ENCODE peak calls at places on chromosomes 4 and X, in six cellular contexts. One of them, this sample, is unnamed.

GRCh38 chr4:3010998-3011397 is 47.6 kb downstream of the GRK4 start:
- DNase-seq in K562: no peak
- DNase-seq in mammary epithelial cell: peak; percentile 55
- DNase-seq in GM23248: peak; percentile 87
- DNase-seq in HCT116: no peak
- DNase-seq in DND-41: no peak
- DNase-seq in this sample: no peak

GRCh38 chr4:47577779-47578553 is 92.9 kb downstream of the ATP10D start:
- DNase-seq in DND-41: no peak
- DNase-seq in mammary epithelial cell: no peak
- DNase-seq in K562: no peak
- DNase-seq in GM23248: peak; percentile 14
- DNase-seq in HCT116: no peak
- DNase-seq in this sample: no peak

GRCh38 chr4:104559502-104559901 is 64.8 kb upstream of the CXXC4 start:
- DNase-seq in DND-41: no peak
- DNase-seq in GM23248: no peak
- DNase-seq in K562: no peak
- DNase-seq in mammary epithelial cell: no peak
- DNase-seq in HCT116: no peak
- DNase-seq in this sample: no peak

GRCh38 chr4:143337600-143338287 is 1.1 kb downstream of the GAB1 start:
- DNase-seq in GM23248: peak; percentile 70
- DNase-seq in K562: no peak
- DNase-seq in mammary epithelial cell: peak; percentile 42
- DNase-seq in HCT116: no peak
- DNase-seq in DND-41: peak; percentile 51
- DNase-seq in this sample: no peak

GRCh38 chr4:85755285-85755684 is 280.3 kb downstream of the ARHGAP24 start:
- DNase-seq in DND-41: no peak
- DNase-seq in GM23248: no peak
- DNase-seq in K562: no peak
- DNase-seq in mammary epithelial cell: no peak
- DNase-seq in HCT116: no peak
- DNase-seq in this sample: no peak

GRCh38 chr4:185127021-185127925 is 15.8 kb upstream of the SLC25A4 start:
- DNase-seq in mammary epithelial cell: peak; percentile 13
- DNase-seq in DND-41: no peak
- DNase-seq in HCT116: no peak
- DNase-seq in GM23248: peak; percentile 34
- DNase-seq in K562: no peak
- DNase-seq in this sample: no peak

GRCh38 chrX:28988246-28988645 is 401.0 kb downstream of the IL1RAPL1 start:
- DNase-seq in K562: no peak
- DNase-seq in GM23248: no peak
- DNase-seq in HCT116: no peak
- DNase-seq in mammary epithelial cell: no peak
- DNase-seq in DND-41: no peak
- DNase-seq in this sample: no peak

GRCh38 chr4:19689511-19689910 is 562.2 kb upstream of the SLIT2 start:
- DNase-seq in K562: no peak
- DNase-seq in DND-41: no peak
- DNase-seq in HCT116: no peak
- DNase-seq in GM23248: peak; percentile 83
- DNase-seq in mammary epithelial cell: peak; percentile 26
- DNase-seq in this sample: no peak

GRCh38 chr4:84324850-84325249 is 174.2 kb downstream of the NKX6-1 start:
- DNase-seq in K562: no peak
- DNase-seq in mammary epithelial cell: no peak
- DNase-seq in HCT116: no peak
- DNase-seq in DND-41: no peak
- DNase-seq in GM23248: no peak
- DNase-seq in this sample: no peak

GRCh38 chrX:131977619-131978018 is 45.5 kb upstream of the STK26 start:
- DNase-seq in GM23248: peak; percentile 6
- DNase-seq in K562: no peak
- DNase-seq in HCT116: no peak
- DNase-seq in DND-41: no peak
- DNase-seq in mammary epithelial cell: no peak
- DNase-seq in this sample: no peak

GRCh38 chr4:186040316-186040715 is 28.6 kb upstream of the TLR3 start:
- DNase-seq in mammary epithelial cell: no peak
- DNase-seq in HCT116: no peak
- DNase-seq in GM23248: no peak
- DNase-seq in K562: no peak
- DNase-seq in DND-41: no peak
- DNase-seq in this sample: no peak

GRCh38 chr4:156931267-156931666 is 40.3 kb downstream of the PDGFC start:
- DNase-seq in K562: no peak
- DNase-seq in HCT116: peak; percentile 95
- DNase-seq in mammary epithelial cell: peak; percentile 93
- DNase-seq in DND-41: no peak
- DNase-seq in GM23248: peak; percentile 77
- DNase-seq in this sample: no peak

GRCh38 chr4:96675420-96675819 is 835.5 kb downstream of the PDHA2 start:
- DNase-seq in DND-41: no peak
- DNase-seq in mammary epithelial cell: no peak
- DNase-seq in HCT116: no peak
- DNase-seq in K562: no peak
- DNase-seq in GM23248: no peak
- DNase-seq in this sample: no peak

GRCh38 chr4:66489783-66490452 is 819.6 kb upstream of the EPHA5 start:
- DNase-seq in HCT116: no peak
- DNase-seq in K562: no peak
- DNase-seq in mammary epithelial cell: peak; percentile 32
- DNase-seq in DND-41: no peak
- DNase-seq in GM23248: no peak
- DNase-seq in this sample: no peak

GRCh38 chr4:53049528-53049927 is 187.4 kb downstream of the RASL11B start:
- DNase-seq in K562: no peak
- DNase-seq in GM23248: no peak
- DNase-seq in DND-41: no peak
- DNase-seq in HCT116: no peak
- DNase-seq in mammary epithelial cell: no peak
- DNase-seq in this sample: no peak

GRCh38 chrX:50725310-50725709 is 88.7 kb downstream of the SHROOM4 start:
- DNase-seq in HCT116: no peak
- DNase-seq in GM23248: no peak
- DNase-seq in K562: no peak
- DNase-seq in mammary epithelial cell: no peak
- DNase-seq in DND-41: no peak
- DNase-seq in this sample: no peak

GRCh38 chr4:6467600-6467999 is 4.8 kb downstream of the PPP2R2C start:
- DNase-seq in GM23248: no peak
- DNase-seq in mammary epithelial cell: no peak
- DNase-seq in DND-41: no peak
- DNase-seq in HCT116: no peak
- DNase-seq in K562: no peak
- DNase-seq in this sample: no peak

GRCh38 chrX:104343408-104344129 is 88.8 kb upstream of the ESX1 start:
- DNase-seq in GM23248: peak; percentile 88
- DNase-seq in K562: peak; percentile 25
- DNase-seq in mammary epithelial cell: peak; percentile 58
- DNase-seq in DND-41: peak; percentile 41
- DNase-seq in HCT116: peak; percentile 80
- DNase-seq in this sample: peak; percentile 18

GRCh38 chr4:113411496-113411938 is 350.0 kb downstream of the CAMK2D start:
- DNase-seq in DND-41: no peak
- DNase-seq in HCT116: no peak
- DNase-seq in mammary epithelial cell: peak; percentile 95
- DNase-seq in K562: no peak
- DNase-seq in GM23248: peak; percentile 87
- DNase-seq in this sample: peak; percentile 32

GRCh38 chr4:163063891-163064290 is 102.8 kb downstream of the NAF1 start:
- DNase-seq in K562: no peak
- DNase-seq in HCT116: peak; percentile 63
- DNase-seq in GM23248: no peak
- DNase-seq in mammary epithelial cell: peak; percentile 4
- DNase-seq in DND-41: no peak
- DNase-seq in this sample: no peak

GRCh38 chr4:148238797-148239196 is 203.4 kb downstream of the NR3C2 start:
- DNase-seq in DND-41: no peak
- DNase-seq in mammary epithelial cell: no peak
- DNase-seq in GM23248: no peak
- DNase-seq in HCT116: no peak
- DNase-seq in K562: no peak
- DNase-seq in this sample: no peak

GRCh38 chr4:148235809-148236208 is 206.4 kb downstream of the NR3C2 start:
- DNase-seq in DND-41: no peak
- DNase-seq in mammary epithelial cell: no peak
- DNase-seq in GM23248: no peak
- DNase-seq in HCT116: no peak
- DNase-seq in K562: no peak
- DNase-seq in this sample: no peak

GRCh38 chr4:148238086-148238485 is 204.1 kb downstream of the NR3C2 start:
- DNase-seq in DND-41: no peak
- DNase-seq in K562: no peak
- DNase-seq in HCT116: no peak
- DNase-seq in mammary epithelial cell: no peak
- DNase-seq in GM23248: peak; percentile 30
- DNase-seq in this sample: no peak

GRCh38 chr4:148240241-148240640 is 202.0 kb downstream of the NR3C2 start:
- DNase-seq in HCT116: no peak
- DNase-seq in mammary epithelial cell: no peak
- DNase-seq in GM23248: no peak
- DNase-seq in DND-41: no peak
- DNase-seq in K562: no peak
- DNase-seq in this sample: no peak

DNA sequence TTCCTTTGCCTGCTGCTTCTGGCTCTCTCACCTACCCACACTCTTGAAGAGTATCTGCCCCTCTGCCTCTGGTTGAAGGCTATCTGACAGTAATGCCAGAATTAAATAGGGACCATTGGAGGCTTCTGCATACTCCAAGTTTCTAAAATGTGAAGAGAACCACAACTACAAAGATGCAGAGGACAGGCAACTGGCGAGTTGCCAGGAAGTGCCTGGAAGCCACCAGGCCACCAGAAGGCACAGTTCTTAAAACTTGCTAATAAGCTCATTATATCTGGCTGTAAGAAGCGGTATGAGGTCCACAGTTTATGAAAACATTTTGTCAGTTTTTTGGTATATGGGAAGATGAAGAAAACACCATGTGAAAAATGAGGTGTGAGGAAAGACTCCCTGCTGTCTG is 202.8 kb downstream of the NR3C2 start:
- DNase-seq in GM23248: no peak
- DNase-seq in HCT116: no peak
- DNase-seq in K562: no peak
- DNase-seq in DND-41: no peak
- DNase-seq in mammary epithelial cell: no peak
- DNase-seq in this sample: no peak
- H3K9ac ChIP-seq in GM23248: no peak overlapping the region
- H3K9ac ChIP-seq in HCT116: no peak overlapping the region
- H3K9ac ChIP-seq in K562: no peak overlapping the region
- H3K9ac ChIP-seq in DND-41: no peak overlapping the region
- H3K9ac ChIP-seq in mammary epithelial cell: no peak overlapping the region
- H3K9ac ChIP-seq in this sample: no peak overlapping the region

GRCh38 chr4:74444891-74445642 is at the start of gene AREG:
- DNase-seq in DND-41: no peak
- DNase-seq in GM23248: peak; percentile 68
- DNase-seq in K562: peak; percentile 86
- DNase-seq in HCT116: peak; percentile 83
- DNase-seq in mammary epithelial cell: peak; percentile 92
- DNase-seq in this sample: no peak
- TF ChIP-seq EZH2 in DND-41: no peak
- TF ChIP-seq EZH2 in GM23248: no peak
- TF ChIP-seq EZH2 in K562: no peak
- TF ChIP-seq EZH2 in HCT116: no peak
- TF ChIP-seq EZH2 in mammary epithelial cell: no peak
- TF ChIP-seq EZH2 in this sample: no peak

GRCh38 chr4:14842964-14843630 is 159.2 kb upstream of the CPEB2 start:
- DNase-seq in mammary epithelial cell: no peak
- DNase-seq in GM23248: no peak
- DNase-seq in DND-41: no peak
- DNase-seq in HCT116: no peak
- DNase-seq in K562: no peak
- DNase-seq in this sample: no peak

GRCh38 chr4:14837860-14838259 is 164.4 kb upstream of the CPEB2 start:
- DNase-seq in GM23248: peak; percentile 14
- DNase-seq in mammary epithelial cell: no peak
- DNase-seq in K562: peak; percentile 13
- DNase-seq in DND-41: no peak
- DNase-seq in HCT116: no peak
- DNase-seq in this sample: no peak

GRCh38 chr4:14844059-14844458 is 158.2 kb upstream of the CPEB2 start:
- DNase-seq in HCT116: no peak
- DNase-seq in GM23248: no peak
- DNase-seq in mammary epithelial cell: peak; percentile 18
- DNase-seq in K562: no peak
- DNase-seq in DND-41: no peak
- DNase-seq in this sample: no peak

GRCh38 chr4:14841801-14842748 is 160.2 kb upstream of the CPEB2 start:
- DNase-seq in mammary epithelial cell: peak; percentile 31
- DNase-seq in K562: no peak
- DNase-seq in GM23248: peak; percentile 25
- DNase-seq in DND-41: no peak
- DNase-seq in HCT116: no peak
- DNase-seq in this sample: no peak
- H3K4me3 ChIP-seq in mammary epithelial cell: no peak overlapping the region
- H3K4me3 ChIP-seq in K562: no peak overlapping the region
- H3K4me3 ChIP-seq in GM23248: no peak overlapping the region
- H3K4me3 ChIP-seq in DND-41: no peak overlapping the region
- H3K4me3 ChIP-seq in HCT116: no peak overlapping the region
- H3K4me3 ChIP-seq in this sample: no peak overlapping the region

GRCh38 chrX:115609621-115610020 is 48.6 kb downstream of the PLS3 start:
- DNase-seq in GM23248: no peak
- DNase-seq in mammary epithelial cell: no peak
- DNase-seq in HCT116: no peak
- DNase-seq in K562: no peak
- DNase-seq in DND-41: no peak
- DNase-seq in this sample: no peak
- H3K9ac ChIP-seq in GM23248: no peak overlapping the region
- H3K9ac ChIP-seq in mammary epithelial cell: no peak overlapping the region
- H3K9ac ChIP-seq in HCT116: no peak overlapping the region
- H3K9ac ChIP-seq in K562: no peak overlapping the region
- H3K9ac ChIP-seq in DND-41: no peak overlapping the region
- H3K9ac ChIP-seq in this sample: no peak overlapping the region

GRCh38 chr4:72857216-72857615 is 212.3 kb downstream of the COX18 start:
- DNase-seq in mammary epithelial cell: no peak
- DNase-seq in GM23248: no peak
- DNase-seq in K562: no peak
- DNase-seq in DND-41: no peak
- DNase-seq in HCT116: no peak
- DNase-seq in this sample: no peak
- TF ChIP-seq EZH2 in mammary epithelial cell: no peak
- TF ChIP-seq EZH2 in GM23248: no peak
- TF ChIP-seq EZH2 in K562: no peak
- TF ChIP-seq EZH2 in DND-41: no peak
- TF ChIP-seq EZH2 in HCT116: no peak
- TF ChIP-seq EZH2 in this sample: no peak